ENCODE peak calls at places on chromosomes 5 and 9, in four cellular contexts. D is HL-60, A is psoas muscle, L is tibial artery. R is an unnamed sample.

GRCh38 chr9:19946446-19947109 is 157.7 kb upstream of the SLC24A2 start:
- DNase-seq in D (no peak), A (no peak), L (no peak), R (no peak)

GRCh38 chr5:16995372-16995771 is 59.3 kb upstream of the MYO10 start:
- DNase-seq in D (no peak), A (no peak), L (no peak), R (no peak)

GRCh38 chr5:93346301-93346700 is 234.7 kb downstream of the NR2F1-AS1 start:
- DNase-seq in D (no peak), A (no peak), L (no peak), R (no peak)

GRCh38 chr5:6905423-6905822 is 192.2 kb downstream of the TENT4A start:
- DNase-seq in D (no peak), A (peak), L (peak), R (no peak)

GRCh38 chr5:92939428-92939827 is 641.6 kb downstream of the NR2F1-AS1 start:
- DNase-seq in D (no peak), A (no peak), L (no peak), R (no peak)

GRCh38 chr5:127963931-127964330 is 119.6 kb upstream of the SLC12A2 start:
- DNase-seq in D (no peak), A (no peak), L (no peak), R (no peak)

GRCh38 chr5:103433216-103433615 is 129.4 kb downstream of the NUDT12 start:
- DNase-seq in D (no peak), A (no peak), L (no peak), R (no peak)

GRCh38 chr9:33167949-33168535 is 906 bp upstream of the B4GALT1 start:
- DNase-seq in D (peak), A (no peak), L (no peak), R (no peak)

GRCh38 chr9:84519486-84519885 is 150.0 kb upstream of the NTRK2 start:
- DNase-seq in D (no peak), A (no peak), L (no peak), R (no peak)

GRCh38 chr5:123283031-123283430 is 140.2 kb downstream of the CEP120 start:
- DNase-seq in D (no peak), A (no peak), L (peak), R (no peak)

GRCh38 chr5:97172227-97172626 is 10.8 kb downstream of the RIOK2 start:
- DNase-seq in D (no peak), A (no peak), L (no peak), R (no peak)

GRCh38 chr5:16812448-16812847 is 123.6 kb downstream of the MYO10 start:
- DNase-seq in D (no peak), A (no peak), L (no peak), R (no peak)

GRCh38 chr9:11340656-11341055 is 727.9 kb upstream of the PTPRD start:
- DNase-seq in D (no peak), A (no peak), L (no peak), R (no peak)

GRCh38 chr5:161546463-161547301 is at the start of gene GABRB2:
- DNase-seq in D (peak), A (peak), L (peak), R (no peak)

GRCh38 chr5:31819926-31820516 is 181.1 kb downstream of the PDZD2 start:
- DNase-seq in D (no peak), A (no peak), L (no peak), R (no peak)

GRCh38 chr5:149317281-149318048 is 27.8 kb upstream of the GRPEL2 start:
- DNase-seq in D (peak), A (no peak), L (no peak), R (no peak)

GRCh38 chr9:118578467-118578866 is 790.8 kb downstream of the BRINP1 start:
- DNase-seq in D (no peak), A (no peak), L (no peak), R (no peak)

GRCh38 chr9:135906291-135907005 is 898 bp downstream of the CAMSAP1 start:
- DNase-seq in D (no peak), A (no peak), L (no peak), R (no peak)

GRCh38 chr5:90227688-90228087 is 181.9 kb downstream of the CETN3 start:
- DNase-seq in D (no peak), A (no peak), L (no peak), R (no peak)

GRCh38 chr9:3992924-3993323 is 306.9 kb downstream of the GLIS3 start:
- DNase-seq in D (no peak), A (no peak), L (no peak), R (no peak)

GRCh38 chr5:107213025-107213424 is 457.7 kb downstream of the EFNA5 start:
- DNase-seq in D (no peak), A (no peak), L (no peak), R (no peak)

GRCh38 chr5:179759961-179760541 is 27.4 kb downstream of the MAML1 start:
- DNase-seq in D (peak), A (peak), L (no peak), R (no peak)

GRCh38 chr9:134494273-134494815 is 147.3 kb upstream of the COL5A1 start:
- DNase-seq in D (no peak), A (no peak), L (no peak), R (no peak)

GRCh38 chr9:24436761-24437160 is 108.9 kb downstream of the IZUMO3 start:
- DNase-seq in D (no peak), A (no peak), L (no peak), R (no peak)

GRCh38 chr9:113808391-113809191 is 67.5 kb upstream of the ZNF618 start:
- DNase-seq in D (no peak), A (peak), L (peak), R (peak)

GRCh38 chr5:38258319-38259061 is at the start of gene EGFLAM:
- DNase-seq in D (no peak), A (peak), L (no peak), R (no peak)

GRCh38 chr9:108953983-108954574 is 19.9 kb downstream of the ABITRAM start:
- DNase-seq in D (no peak), A (no peak), L (no peak), R (no peak)

GRCh38 chr5:150486402-150487198 is 21.3 kb upstream of the NDST1 start:
- DNase-seq in D (peak), A (peak), L (no peak), R (peak)

GRCh38 chr9:33329996-33330395 is 39.7 kb downstream of the NFX1 start:
- DNase-seq in D (no peak), A (no peak), L (no peak), R (no peak)

GRCh38 chr5:18465833-18466681 is 831.8 kb downstream of the TAF11L14 start:
- DNase-seq in D (peak), A (no peak), L (peak), R (no peak)

GRCh38 chr5:181133610-181134231 is 2.8 kb upstream of the OR2V1 start:
- DNase-seq in D (peak), A (peak), L (peak), R (peak)

GRCh38 chr5:4880304-4880741 is 259.8 kb upstream of the ADAMTS16 start:
- DNase-seq in D (no peak), A (no peak), L (no peak), R (no peak)

GRCh38 chr9:137066096-137066861 is 4.1 kb downstream of the SAPCD2 start:
- DNase-seq in D (no peak), A (no peak), L (no peak), R (no peak)

GRCh38 chr9:17862081-17862480 is 283.2 kb downstream of the SH3GL2 start:
- DNase-seq in D (no peak), A (peak), L (peak), R (no peak)

GRCh38 chr5:98989723-98990122 is 60.9 kb upstream of the CHD1 start:
- DNase-seq in D (peak), A (no peak), L (peak), R (no peak)

GRCh38 chr5:22649076-22649475 is 204.1 kb downstream of the CDH12 start:
- DNase-seq in D (no peak), A (no peak), L (no peak), R (no peak)

GRCh38 chr5:125412051-125412560 is 665.7 kb upstream of the ZNF608 start:
- DNase-seq in D (no peak), A (no peak), L (no peak), R (no peak)
- H3K4me3 ChIP-seq in D (no peak), A (peak), L (peak), R (peak)

DNA sequence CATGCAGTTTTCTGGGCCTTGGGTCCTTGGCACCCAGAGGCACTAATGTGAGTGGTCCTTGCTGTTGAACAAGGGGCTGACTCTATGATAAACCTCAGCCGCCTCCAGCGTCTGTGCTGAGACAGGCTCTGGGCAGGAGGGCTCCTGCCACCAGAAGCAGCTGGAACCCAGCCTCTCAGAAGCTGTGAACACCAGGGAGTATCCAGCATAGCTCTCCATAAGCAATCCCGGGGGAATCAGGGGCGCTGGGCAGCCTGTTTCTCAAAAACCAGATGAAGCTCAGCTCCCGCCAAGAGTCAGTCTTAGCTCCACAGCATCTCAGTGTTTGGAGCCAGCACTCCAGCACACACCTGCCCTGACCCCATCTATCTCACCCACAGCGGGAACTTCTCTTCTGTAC is 170.2 kb downstream of the HSPA4 start:
- DNase-seq in D (no peak), A (no peak), L (no peak), R (no peak)
- H3K4me3 ChIP-seq in D (no peak), A (no peak), L (no peak), R (no peak)

GRCh38 chr5:132414634-132415377 is 45.3 kb downstream of the SLC22A5 start:
- DNase-seq in D (no peak), A (no peak), L (no peak), R (peak)
- H3K4me3 ChIP-seq in D (no peak), A (peak), L (no peak), R (peak)

DNA sequence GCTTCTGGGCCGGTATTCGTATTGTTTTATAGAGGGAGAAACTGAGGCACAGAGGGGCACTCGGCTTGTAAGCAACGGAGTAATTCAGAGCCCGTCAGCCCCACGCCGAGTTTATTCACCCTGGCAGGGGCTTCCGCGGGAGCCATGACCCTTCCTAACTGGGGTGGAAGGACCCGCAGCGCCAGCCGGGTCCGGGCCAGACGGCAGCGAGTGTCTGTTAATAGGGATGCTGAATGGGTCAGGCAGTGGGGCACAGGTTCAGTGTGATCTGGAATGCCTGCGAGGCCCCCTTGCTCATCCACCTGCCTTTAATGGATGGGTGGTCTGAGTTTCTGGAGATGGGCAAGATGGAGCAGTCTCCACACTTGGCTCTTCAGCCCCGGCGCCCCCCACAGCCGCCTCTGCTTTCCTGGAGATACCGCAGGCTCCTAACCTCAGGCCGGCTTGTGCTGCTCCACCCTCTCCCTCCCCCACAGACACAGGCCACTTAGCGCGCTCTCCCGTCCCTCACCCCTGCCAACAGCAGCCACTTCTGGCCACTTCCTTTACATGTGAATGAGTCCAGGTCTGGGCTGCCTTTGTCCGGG is 147.0 kb downstream of the ERCC6L2 start:
- DNase-seq in D (peak), A (no peak), L (no peak), R (no peak)
- H3K4me3 ChIP-seq in D (no peak), A (peak), L (peak), R (no peak)

DNA sequence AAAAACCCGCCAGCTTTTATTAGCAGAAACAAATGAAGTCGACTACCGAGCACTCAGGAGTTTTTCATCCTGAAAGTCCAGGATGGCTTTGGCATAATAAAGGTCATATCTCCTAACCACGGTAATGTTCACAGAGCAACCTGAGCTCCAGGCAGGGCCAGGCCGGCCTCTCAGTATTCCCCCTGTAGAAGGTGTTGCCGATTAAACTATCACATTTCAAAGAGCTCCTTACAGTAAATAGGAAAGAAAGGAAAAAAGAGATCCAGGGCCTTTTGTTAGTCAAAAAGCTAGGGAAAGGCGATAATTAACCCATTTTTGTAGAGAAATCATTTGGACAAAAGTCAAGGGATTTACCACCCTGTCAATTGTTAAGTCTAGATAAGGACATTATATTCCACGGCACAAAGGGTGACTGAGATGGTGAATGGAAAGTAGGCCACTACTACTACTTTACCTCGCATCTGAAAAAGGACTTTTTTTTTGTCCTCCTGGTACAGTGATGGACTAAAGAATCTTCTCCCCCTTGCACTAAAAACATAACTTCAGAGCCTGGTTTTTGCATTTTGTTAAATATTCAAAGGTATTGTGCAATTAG is 147.7 kb downstream of the EBF1 start:
- DNase-seq in D (no peak), A (no peak), L (no peak), R (no peak)
- H3K4me3 ChIP-seq in D (no peak), A (no peak), L (no peak), R (no peak)

DNA sequence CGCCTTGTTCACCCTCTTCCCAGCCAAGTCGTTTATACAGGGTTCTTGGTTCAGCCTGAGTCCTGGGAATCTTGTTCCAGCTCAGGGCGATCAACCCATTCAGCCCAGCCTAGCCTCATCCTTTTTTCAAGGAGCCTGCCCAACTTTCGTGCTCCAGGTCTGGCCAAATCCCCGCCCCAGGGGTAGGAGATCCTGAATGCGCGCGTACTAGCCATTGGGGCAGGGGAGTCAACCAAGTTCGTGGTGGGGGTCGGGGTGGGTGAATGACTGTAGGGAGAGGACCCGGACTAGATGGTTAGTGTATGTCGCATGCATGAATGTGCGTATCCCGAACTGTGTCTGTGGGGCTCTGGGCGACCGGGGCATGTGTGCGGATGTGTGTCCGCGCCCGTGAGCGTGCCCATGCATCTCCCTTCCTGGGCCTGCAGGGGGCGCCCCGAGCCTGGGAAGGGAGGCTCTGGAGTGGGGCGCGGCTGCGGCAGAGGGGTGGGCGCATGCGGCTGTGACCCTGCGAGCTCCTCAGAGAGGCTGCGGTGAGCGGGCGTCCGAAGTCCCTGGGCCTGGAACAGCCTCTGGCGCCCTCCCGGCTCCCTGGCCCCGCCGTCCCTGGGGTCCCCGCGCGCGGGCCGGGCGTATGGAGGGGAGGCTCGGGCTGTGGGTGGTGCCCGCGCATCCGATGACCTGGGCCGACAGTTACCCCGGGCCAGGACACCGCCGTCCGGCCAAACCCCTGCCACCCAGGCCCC is 8.7 kb downstream of the CCL21 start:
- DNase-seq in D (peak), A (peak), L (peak), R (peak)
- H3K4me3 ChIP-seq in D (peak), A (peak), L (peak), R (peak)

R was measured in ascending aorta.